ENCODE peak calls at places on chromosome 14, in five cellular contexts. U, I, Y, S and P are unnamed samples.

GRCh38 chr14:77912754-77913556 is 113.0 kb downstream of the ADCK1 start:
- DNase-seq in U (no peak), I (no peak), Y (no peak), S (no peak), P (no peak)

GRCh38 chr14:103628221-103628683 is 759 bp upstream of the KLC1 start:
- DNase-seq in U (peak; percentile 64), I (peak; percentile 69), Y (peak; percentile 78), S (peak; percentile 51), P (peak; percentile 55)

GRCh38 chr14:91872011-91872476 is 4.7 kb upstream of the TC2N start:
- DNase-seq in U (no peak), I (no peak), Y (no peak), S (peak; percentile 37), P (peak; percentile 57)

GRCh38 chr14:103594265-103594664 is 31.5 kb downstream of the COA8 start:
- DNase-seq in U (no peak), I (no peak), Y (peak; percentile 28), S (peak; percentile 26), P (no peak)

GRCh38 chr14:61482348-61483206 is 161.2 kb downstream of the PRKCH start:
- DNase-seq in U (no peak), I (no peak), Y (no peak), S (no peak), P (no peak)

GRCh38 chr14:91015435-91015834 is 45.0 kb downstream of the RPS6KA5 start:
- DNase-seq in U (no peak), I (no peak), Y (no peak), S (no peak), P (no peak)

GRCh38 chr14:55707365-55707804 is 127.4 kb downstream of the KTN1 start:
- DNase-seq in U (no peak), I (no peak), Y (no peak), S (no peak), P (no peak)

GRCh38 chr14:23299558-23299957 is 3.1 kb downstream of the PPP1R3E start:
- DNase-seq in U (no peak), I (no peak), Y (no peak), S (no peak), P (no peak)

GRCh38 chr14:76806446-76806845 is 6.2 kb downstream of the ANGEL1 start:
- DNase-seq in U (no peak), I (no peak), Y (no peak), S (no peak), P (no peak)

GRCh38 chr14:105322791-105323556 is 8.4 kb downstream of the PACS2 start:
- DNase-seq in U (no peak), I (no peak), Y (no peak), S (no peak), P (no peak)

GRCh38 chr14:20278414-20278813 is 27.3 kb downstream of the TTC5 start:
- DNase-seq in U (no peak), I (no peak), Y (no peak), S (peak; percentile 16), P (no peak)

GRCh38 chr14:69398818-69399210 is 322 bp downstream of the SLC39A9 start:
- DNase-seq in U (no peak), I (no peak), Y (no peak), S (no peak), P (no peak)

GRCh38 chr14:91149462-91149861 is 35.6 kb downstream of the DGLUCY start:
- DNase-seq in U (peak; percentile 86), I (peak; percentile 77), Y (no peak), S (peak; percentile 20), P (no peak)

GRCh38 chr14:48983355-48983888 is 602.8 kb downstream of the RPS29 start:
- DNase-seq in U (no peak), I (no peak), Y (no peak), S (no peak), P (no peak)
- TF ChIP-seq CTCF in U (no peak), I (no peak), Y (no peak), S (no peak), P (no peak)

GRCh38 chr14:98974113-98974512 is 297.9 kb downstream of the BCL11B start:
- DNase-seq in U (no peak), I (no peak), Y (no peak), S (no peak), P (no peak)

GRCh38 chr14:98977451-98977850 is 294.5 kb downstream of the BCL11B start:
- DNase-seq in U (no peak), I (no peak), Y (no peak), S (no peak), P (no peak)
- TF ChIP-seq CTCF in U (no peak), I (no peak), Y (no peak), S (no peak), P (no peak)

GRCh38 chr14:31167032-31167431 is 40.6 kb downstream of the HECTD1 start:
- DNase-seq in U (no peak), I (no peak), Y (no peak), S (no peak), P (no peak)
- TF ChIP-seq CTCF in U (no peak), I (no peak), Y (no peak), S (no peak), P (no peak)

GRCh38 chr14:38208825-38209562 is 1.3 kb downstream of the SSTR1 start:
- DNase-seq in U (no peak), I (no peak), Y (peak; percentile 13), S (no peak), P (no peak)
- TF ChIP-seq CTCF in U (no peak), I (peak; percentile 11), Y (peak; percentile 28), S (no peak), P (no peak)

GRCh38 chr14:89214221-89214965 is 202.6 kb downstream of the FOXN3 start:
- DNase-seq in U (peak; percentile 45), I (no peak), Y (peak; percentile 73), S (no peak), P (no peak)
- TF ChIP-seq CTCF in U (no peak), I (no peak), Y (peak; percentile 36), S (no peak), P (no peak)

DNA sequence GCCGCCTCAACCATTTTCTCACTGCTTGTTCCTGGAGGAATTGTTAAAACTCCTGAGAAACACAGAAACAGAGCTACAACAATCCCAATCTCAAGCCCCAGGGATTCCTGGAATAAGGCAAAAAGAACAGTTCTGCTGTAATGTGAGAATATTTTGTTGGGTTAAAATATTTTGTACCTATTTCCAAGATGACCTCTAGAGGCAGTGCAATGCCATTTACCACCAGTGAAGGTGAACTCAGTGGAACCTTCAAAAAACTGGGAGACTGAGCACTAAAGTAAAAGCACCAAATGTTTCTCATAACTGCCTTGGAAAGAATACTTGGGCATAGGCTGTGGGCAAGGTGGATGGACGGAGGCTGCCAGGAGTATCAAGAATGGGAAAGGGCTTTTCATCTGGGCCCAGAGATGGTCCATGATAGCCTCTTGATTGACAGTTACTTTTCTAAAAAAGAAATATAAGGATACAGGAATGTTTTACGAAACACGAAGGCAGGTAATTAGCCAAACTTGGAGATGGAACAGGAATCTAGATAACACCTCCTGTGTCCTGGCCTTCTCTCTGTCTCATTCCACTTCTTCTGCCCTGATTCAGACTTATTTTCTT is 334.0 kb upstream of the FLRT2 start:
- DNase-seq in U (no peak), I (no peak), Y (no peak), S (no peak), P (no peak)
- TF ChIP-seq CTCF in U (peak; percentile 38), I (peak; percentile 34), Y (peak; percentile 52), S (no peak), P (no peak)

GRCh38 chr14:34461334-34462131 is 507 bp downstream of the SPTSSA start:
- DNase-seq in U (peak; percentile 37), I (peak; percentile 41), Y (peak; percentile 47), S (peak; percentile 30), P (no peak)

GRCh38 chr14:34463598-34463961 is 1.5 kb upstream of the SPTSSA start:
- DNase-seq in U (no peak), I (no peak), Y (no peak), S (no peak), P (no peak)

GRCh38 chr14:34460295-34460694 is 1.7 kb downstream of the SPTSSA start:
- DNase-seq in U (no peak), I (no peak), Y (no peak), S (no peak), P (no peak)

GRCh38 chr14:34460841-34461240 is 1.2 kb downstream of the SPTSSA start:
- DNase-seq in U (no peak), I (no peak), Y (no peak), S (no peak), P (no peak)

GRCh38 chr14:34462132-34462893 is at the start of gene SPTSSA:
- DNase-seq in U (peak; percentile 87), I (peak; percentile 89), Y (peak; percentile 94), S (peak; percentile 86), P (peak; percentile 98)
- TF ChIP-seq CTCF in U (no peak), I (no peak), Y (no peak), S (no peak), P (no peak)

DNA sequence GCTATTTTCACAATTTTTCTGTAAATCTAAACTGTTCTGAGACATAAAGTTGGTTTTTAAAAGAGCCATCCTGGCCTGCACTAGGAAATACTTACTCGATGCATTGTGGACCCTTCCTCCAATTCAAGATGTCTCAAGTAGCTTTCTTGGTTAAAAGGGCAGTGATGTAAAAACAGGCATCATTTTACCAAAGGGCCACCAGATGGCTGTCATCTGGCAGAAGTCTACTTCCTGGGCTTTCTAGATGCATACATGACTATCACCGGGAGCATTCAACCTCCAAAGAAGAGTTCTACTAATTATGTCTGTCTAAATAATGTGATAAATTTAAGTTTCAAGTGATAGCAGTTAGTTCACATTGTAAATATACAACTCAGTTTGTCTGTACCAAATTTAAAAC is 96.8 kb upstream of the FRMD6 start:
- DNase-seq in U (no peak), I (no peak), Y (no peak), S (no peak), P (no peak)
- TF ChIP-seq CTCF in U (no peak), I (no peak), Y (no peak), S (no peak), P (no peak)